ENCODE peak calls at places on chromosomes 13 and 19, in eight cellular contexts. O, H, U, I, D, F, B and P are unnamed samples.

GRCh38 chr19:5955638-5955935 is 22.4 kb downstream of the RANBP3 start:
- DNase-seq in O (no peak), H (no peak), U (no peak), I (no peak), D (no peak), F (no peak), B (no peak), P (no peak)

GRCh38 chr13:83183439-83184149 is 698.7 kb downstream of the SLITRK1 start:
- DNase-seq in O (no peak), H (no peak), U (no peak), I (no peak), D (no peak), F (no peak), B (no peak), P (no peak)

GRCh38 chr19:51359294-51359693 is 6.9 kb downstream of the ETFB start:
- DNase-seq in O (no peak), H (no peak), U (no peak), I (no peak), D (peak), F (no peak), B (no peak), P (no peak)

GRCh38 chr19:6425732-6426686 is 1.4 kb upstream of the KHSRP start:
- DNase-seq in O (no peak), H (no peak), U (no peak), I (no peak), D (no peak), F (no peak), B (peak), P (no peak)

GRCh38 chr19:33292595-33293254 is 9.6 kb downstream of the CEBPA start:
- DNase-seq in O (no peak), H (no peak), U (peak), I (no peak), D (no peak), F (no peak), B (no peak), P (no peak)

GRCh38 chr19:34712606-34713261 is 21.3 kb upstream of the ZNF181 start:
- DNase-seq in O (peak), H (peak), U (no peak), I (peak), D (peak), F (peak), B (peak), P (no peak)

GRCh38 chr13:113785051-113786010 is 26.3 kb downstream of the TMEM255B start:
- DNase-seq in O (no peak), H (no peak), U (peak), I (no peak), D (peak), F (no peak), B (no peak), P (no peak)

GRCh38 chr19:43789029-43789428 is 8.3 kb upstream of the KCNN4 start:
- DNase-seq in O (no peak), H (peak), U (no peak), I (no peak), D (no peak), F (no peak), B (no peak), P (no peak)

GRCh38 chr19:23505738-23506137 is 110.5 kb upstream of the ZNF91 start:
- DNase-seq in O (no peak), H (no peak), U (no peak), I (no peak), D (no peak), F (no peak), B (no peak), P (no peak)

GRCh38 chr13:91346062-91346461 is 1.4 kb upstream of the MIR17HG start:
- DNase-seq in O (no peak), H (no peak), U (no peak), I (no peak), D (no peak), F (no peak), B (no peak), P (no peak)

GRCh38 chr19:7622933-7623685 is 6.2 kb downstream of the XAB2 start:
- DNase-seq in O (peak), H (no peak), U (no peak), I (no peak), D (no peak), F (no peak), B (no peak), P (no peak)

GRCh38 chr19:16384688-16385087 is 60.1 kb downstream of the KLF2 start:
- DNase-seq in O (no peak), H (no peak), U (no peak), I (no peak), D (no peak), F (no peak), B (no peak), P (no peak)

GRCh38 chr13:31042084-31042483 is 109.6 kb downstream of the TEX26 start:
- DNase-seq in O (no peak), H (no peak), U (no peak), I (no peak), D (no peak), F (no peak), B (no peak), P (no peak)

GRCh38 chr19:42032428-42032827 is 37.6 kb downstream of the GRIK5 start:
- DNase-seq in O (peak), H (no peak), U (no peak), I (no peak), D (no peak), F (no peak), B (no peak), P (no peak)

GRCh38 chr13:98484289-98485219 is 92.4 kb downstream of the STK24 start:
- DNase-seq in O (peak), H (peak), U (peak), I (peak), D (peak), F (peak), B (peak), P (peak)

GRCh38 chr13:111267205-111267604 is 53.2 kb upstream of the TEX29 start:
- DNase-seq in O (peak), H (no peak), U (no peak), I (no peak), D (no peak), F (no peak), B (no peak), P (no peak)

GRCh38 chr13:40665061-40665753 is 1.2 kb downstream of the FOXO1 start:
- DNase-seq in O (peak), H (peak), U (peak), I (peak), D (peak), F (peak), B (peak), P (peak)

GRCh38 chr13:97275265-97275664 is 53.1 kb downstream of the MBNL2 start:
- DNase-seq in O (no peak), H (no peak), U (no peak), I (no peak), D (peak), F (no peak), B (no peak), P (no peak)

GRCh38 chr13:42814868-42815267 is 33.5 kb downstream of the FAM216B start:
- DNase-seq in O (no peak), H (no peak), U (no peak), I (no peak), D (peak), F (no peak), B (no peak), P (no peak)

GRCh38 chr19:750640-751423 is at the start of gene MISP:
- DNase-seq in O (no peak), H (no peak), U (peak), I (no peak), D (peak), F (no peak), B (no peak), P (no peak)

GRCh38 chr19:33388817-33389573 is 15.5 kb downstream of the CEBPG start:
- DNase-seq in O (peak), H (no peak), U (peak), I (no peak), D (no peak), F (no peak), B (peak), P (no peak)

GRCh38 chr19:7868671-7869452 is 5.3 kb downstream of the PRR36 start:
- DNase-seq in O (peak), H (peak), U (peak), I (peak), D (peak), F (peak), B (peak), P (peak)

GRCh38 chr13:23472189-23472588 is 38.7 kb upstream of the SACS start:
- DNase-seq in O (no peak), H (no peak), U (no peak), I (no peak), D (no peak), F (no peak), B (no peak), P (no peak)

GRCh38 chr19:34676697-34677385 is at the start of gene SCGB2B2:
- DNase-seq in O (no peak), H (no peak), U (no peak), I (peak), D (no peak), F (no peak), B (no peak), P (no peak)

GRCh38 chr13:113602291-113602970 is 17.9 kb downstream of the TFDP1 start:
- DNase-seq in O (no peak), H (peak), U (no peak), I (no peak), D (no peak), F (no peak), B (no peak), P (no peak)

GRCh38 chr19:3366761-3367571 is 583 bp downstream of the NFIC start:
- DNase-seq in O (peak), H (peak), U (peak), I (no peak), D (peak), F (peak), B (peak), P (no peak)

GRCh38 chr19:11860721-11861120 is 12.2 kb downstream of the ZNF439 start:
- DNase-seq in O (no peak), H (no peak), U (no peak), I (no peak), D (no peak), F (no peak), B (no peak), P (no peak)

GRCh38 chr19:33630880-33631627 is 9.3 kb downstream of the CHST8 start:
- DNase-seq in O (no peak), H (no peak), U (peak), I (no peak), D (no peak), F (no peak), B (no peak), P (no peak)

GRCh38 chr13:44870456-44870929 is 118.8 kb downstream of the NUFIP1 start:
- DNase-seq in O (no peak), H (no peak), U (peak), I (no peak), D (peak), F (no peak), B (no peak), P (no peak)

GRCh38 chr13:112161441-112162301 is 94.7 kb downstream of the SOX1 start:
- DNase-seq in O (peak), H (peak), U (peak), I (no peak), D (no peak), F (no peak), B (no peak), P (no peak)

GRCh38 chr13:76812206-76812882 is 73.9 kb downstream of the KCTD12 start:
- DNase-seq in O (no peak), H (no peak), U (no peak), I (no peak), D (no peak), F (peak), B (peak), P (no peak)

GRCh38 chr19:2199215-2199614 is 35.5 kb downstream of the DOT1L start:
- DNase-seq in O (peak), H (peak), U (no peak), I (no peak), D (no peak), F (no peak), B (no peak), P (no peak)

GRCh38 chr19:39372047-39372802 is 18.7 kb downstream of the PAF1 start:
- DNase-seq in O (no peak), H (no peak), U (peak), I (no peak), D (peak), F (peak), B (peak), P (no peak)

DNA sequence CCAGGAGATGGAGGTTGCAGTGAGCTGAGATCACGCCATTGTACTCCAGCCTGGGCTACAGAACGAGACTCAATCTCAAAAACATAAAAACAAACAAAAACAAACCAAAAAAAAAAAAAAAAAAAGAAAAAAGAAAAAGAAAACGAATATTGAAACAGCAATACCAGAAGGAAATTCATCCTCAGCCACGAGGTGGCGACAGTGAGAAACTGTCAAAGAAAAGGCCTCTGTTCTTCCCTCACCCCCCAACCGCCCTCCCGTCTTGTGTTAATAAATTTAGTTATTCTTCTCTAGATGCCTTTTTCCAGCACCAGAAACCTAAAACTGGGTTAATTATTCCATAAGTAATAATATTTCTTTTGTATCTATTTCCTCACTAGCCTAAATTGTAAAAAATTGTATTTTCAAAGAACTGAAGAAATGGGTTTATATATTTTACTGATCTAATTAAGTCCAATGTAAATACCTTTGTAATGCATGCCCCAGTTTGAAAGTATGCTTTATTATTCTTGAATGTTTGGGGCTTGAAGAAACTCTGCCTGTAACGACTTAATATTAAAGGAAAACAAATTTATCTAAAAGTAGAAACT is 38.6 kb downstream of the LIG4 start:
- DNase-seq in O (peak), H (peak), U (no peak), I (peak), D (peak), F (no peak), B (no peak), P (no peak)
- TF ChIP-seq CTCF in O (peak), H (peak), U (peak), I (peak), D (peak), F (no peak), B (no peak), P (peak)

GRCh38 chr13:102701331-102701730 is 6.5 kb upstream of the METTL21C start:
- DNase-seq in O (no peak), H (no peak), U (no peak), I (no peak), D (no peak), F (no peak), B (no peak), P (no peak)

GRCh38 chr13:102702965-102703720 is 8.3 kb upstream of the METTL21C start:
- DNase-seq in O (no peak), H (no peak), U (no peak), I (no peak), D (no peak), F (no peak), B (no peak), P (no peak)

GRCh38 chr13:102707465-102707864 is 12.6 kb upstream of the METTL21C start:
- DNase-seq in O (no peak), H (no peak), U (no peak), I (no peak), D (peak), F (no peak), B (no peak), P (no peak)

GRCh38 chr13:102703721-102704035 is 8.8 kb upstream of the METTL21C start:
- DNase-seq in O (no peak), H (no peak), U (no peak), I (no peak), D (no peak), F (no peak), B (no peak), P (no peak)

GRCh38 chr13:102704238-102704750 is 9.4 kb upstream of the METTL21C start:
- DNase-seq in O (no peak), H (no peak), U (no peak), I (no peak), D (peak), F (no peak), B (no peak), P (no peak)
- TF ChIP-seq CTCF in O (no peak), H (no peak), U (no peak), I (no peak), D (no peak), F (no peak), B (no peak), P (no peak)

GRCh38 chr13:99658266-99658991 is 157.2 kb downstream of the TM9SF2 start:
- DNase-seq in O (peak), H (peak), U (peak), I (peak), D (peak), F (peak), B (peak), P (peak)
- TF ChIP-seq CTCF in O (peak), H (peak), U (peak), I (no peak), D (peak), F (peak), B (no peak), P (no peak)

GRCh38 chr19:45762870-45763631 is 6.0 kb downstream of the SIX5 start:
- DNase-seq in O (no peak), H (no peak), U (no peak), I (no peak), D (no peak), F (no peak), B (peak), P (no peak)

GRCh38 chr19:45761714-45762113 is 7.3 kb downstream of the SIX5 start:
- DNase-seq in O (peak), H (no peak), U (no peak), I (no peak), D (no peak), F (no peak), B (no peak), P (no peak)

GRCh38 chr19:45757696-45758095 is 11.4 kb downstream of the SIX5 start:
- DNase-seq in O (no peak), H (no peak), U (no peak), I (no peak), D (no peak), F (no peak), B (no peak), P (no peak)

GRCh38 chr19:45754323-45754722 is 14.7 kb downstream of the SIX5 start:
- DNase-seq in O (no peak), H (no peak), U (no peak), I (no peak), D (no peak), F (no peak), B (no peak), P (no peak)

GRCh38 chr19:45758921-45759320 is 10.1 kb downstream of the SIX5 start:
- DNase-seq in O (no peak), H (no peak), U (no peak), I (no peak), D (no peak), F (no peak), B (no peak), P (no peak)
- TF ChIP-seq CTCF in O (no peak), H (no peak), U (no peak), I (no peak), D (no peak), F (no peak), B (no peak), P (no peak)

DNA sequence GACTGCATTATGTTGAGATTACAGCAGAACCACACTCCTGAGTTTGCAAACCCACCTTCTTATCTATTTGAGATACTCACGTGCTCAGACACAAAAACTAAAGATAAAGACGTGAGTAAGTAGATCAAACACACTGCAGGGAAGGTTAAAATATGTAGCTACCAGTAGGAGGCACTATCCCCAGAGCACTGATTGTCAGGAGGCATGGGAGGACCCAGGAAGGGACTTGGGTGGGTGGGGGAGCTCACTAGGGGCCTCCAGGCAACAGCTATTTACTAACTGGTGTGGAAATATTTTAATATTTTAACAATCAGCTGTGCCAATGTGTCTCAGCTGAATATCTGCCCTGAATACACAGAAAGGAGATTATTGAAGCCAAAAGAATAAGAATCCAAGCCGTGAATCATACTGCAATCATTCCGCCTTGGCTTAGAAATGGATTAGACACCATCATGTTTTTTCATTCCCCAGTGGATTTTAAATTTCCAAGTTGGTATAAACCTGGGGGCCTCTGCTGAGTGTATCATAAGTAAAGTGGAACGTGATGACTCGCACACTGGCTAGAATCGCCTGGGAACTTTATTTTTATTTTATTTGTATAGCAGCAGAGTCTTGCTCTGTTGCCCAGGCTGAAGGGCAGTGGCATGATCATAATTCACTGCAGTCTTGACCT is 73.2 kb upstream of the CACNA1A start:
- DNase-seq in O (no peak), H (no peak), U (no peak), I (no peak), D (no peak), F (no peak), B (no peak), P (no peak)
- TF ChIP-seq CTCF in O (peak), H (peak), U (no peak), I (no peak), D (no peak), F (no peak), B (no peak), P (no peak)

DNA sequence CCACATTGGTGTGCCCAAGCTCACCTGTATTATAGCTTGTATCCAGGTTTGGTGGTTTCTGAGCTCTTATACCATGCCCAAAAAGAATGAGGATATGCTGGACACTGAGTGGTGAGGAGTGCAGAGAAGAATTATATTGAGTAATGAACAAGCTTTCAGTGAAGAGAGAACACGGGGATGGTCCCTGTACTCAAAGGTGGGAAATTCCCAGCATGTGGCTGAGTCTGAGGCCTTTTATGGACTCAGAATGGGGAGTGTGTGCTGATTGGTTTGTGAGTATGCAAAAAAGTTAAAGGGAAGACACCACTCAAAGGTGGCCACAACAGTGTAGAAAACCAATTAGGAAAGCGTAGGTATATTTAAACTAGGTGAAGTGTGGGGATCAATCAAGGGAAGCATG is 191.2 kb upstream of the SLITRK6 start:
- DNase-seq in O (no peak), H (no peak), U (no peak), I (no peak), D (no peak), F (no peak), B (no peak), P (no peak)
- TF ChIP-seq CTCF in O (no peak), H (no peak), U (no peak), I (no peak), D (no peak), F (no peak), B (no peak), P (no peak)

DNA sequence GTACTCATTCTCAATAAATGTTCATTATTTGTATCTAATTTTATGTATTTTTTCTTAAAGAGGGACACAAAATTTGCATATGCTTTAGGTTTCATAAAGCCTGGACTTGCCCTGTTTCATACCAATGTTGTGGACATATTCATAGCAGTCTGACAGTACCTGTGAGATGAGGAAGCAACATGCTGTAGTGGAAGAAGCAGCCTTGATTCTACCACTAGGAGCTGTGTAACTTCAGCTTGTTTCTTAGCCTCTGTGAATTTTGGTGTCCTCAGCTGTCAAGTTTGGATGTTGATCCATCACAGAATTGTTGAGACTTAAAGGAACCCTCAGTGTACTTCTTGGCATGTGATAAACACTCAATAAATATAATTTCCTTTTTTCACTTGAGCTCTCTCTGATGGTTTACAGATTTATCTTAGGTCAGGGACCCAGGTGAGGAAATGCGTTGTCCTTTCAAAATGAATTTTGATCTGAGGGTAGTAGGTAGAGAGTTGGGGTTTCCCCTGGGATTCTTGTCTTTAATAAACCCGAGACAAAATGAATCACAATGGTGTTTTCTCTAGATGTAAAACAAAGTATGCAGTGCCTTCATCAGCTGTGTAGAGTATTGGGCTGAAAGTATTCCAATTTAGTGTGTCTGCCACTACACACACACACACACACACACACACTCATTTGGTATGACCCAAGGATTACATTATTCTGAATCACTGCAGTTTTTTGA is 152.1 kb downstream of the KCNRG start:
- DNase-seq in O (no peak), H (no peak), U (no peak), I (no peak), D (no peak), F (no peak), B (no peak), P (no peak)
- TF ChIP-seq CTCF in O (peak), H (no peak), U (no peak), I (no peak), D (no peak), F (no peak), B (no peak), P (no peak)